ENCODE peak calls at places on chromosomes 3 and 15, in five cellular contexts. O, C, T, X and M are unnamed samples.

GRCh38 chr3:183303725-183304124 is 50.7 kb downstream of the B3GNT5 start:
- DNase-seq in T (no peak), C (no peak), X (no peak), O (no peak), M (no peak)

GRCh38 chr3:88807471-88808090 is 299.8 kb upstream of the EPHA3 start:
- DNase-seq in O (no peak), X (no peak), T (no peak), C (no peak), M (peak; percentile 21)

GRCh38 chr3:98657429-98657828 is 64.0 kb upstream of the CPOX start:
- DNase-seq in O (peak; percentile 56), X (peak; percentile 4), T (peak; percentile 14), C (peak; percentile 22), M (no peak)

GRCh38 chr3:8709801-8710524 is 23.6 kb upstream of the CAV3 start:
- DNase-seq in O (no peak), C (no peak), X (no peak), T (no peak), M (no peak)

GRCh38 chr3:45593708-45594601 is 596 bp upstream of the LIMD1 start:
- DNase-seq in C (peak; percentile 85), T (peak; percentile 58), O (peak; percentile 66), X (peak; percentile 51), M (no peak)

GRCh38 chr3:181631901-181632300 is 79.8 kb upstream of the SOX2 start:
- DNase-seq in O (no peak), C (no peak), X (no peak), T (no peak), M (no peak)

GRCh38 chr3:182682263-182683229 is 110.8 kb upstream of the ATP11B start:
- DNase-seq in C (peak; percentile 58), O (peak; percentile 82), T (peak; percentile 26), X (peak; percentile 21), M (no peak)

GRCh38 chr15:81410318-81410753 is 36.3 kb upstream of the TMC3 start:
- DNase-seq in T (no peak), X (no peak), C (peak; percentile 69), O (no peak), M (peak; percentile 12)

GRCh38 chr15:67781061-67781460 is 44.2 kb upstream of the SKOR1 start:
- DNase-seq in X (no peak), T (no peak), C (no peak), O (no peak), M (no peak)

GRCh38 chr3:48919215-48920138 is 835 bp downstream of the ARIH2 start:
- DNase-seq in C (peak; percentile 69), X (peak; percentile 48), O (no peak), T (peak; percentile 47), M (no peak)

GRCh38 chr3:52436500-52437106 is 8.3 kb downstream of the SEMA3G start:
- DNase-seq in X (no peak), O (no peak), C (no peak), T (no peak), M (no peak)

GRCh38 chr3:67008388-67008787 is 10.3 kb downstream of the KBTBD8 start:
- DNase-seq in O (no peak), C (no peak), T (no peak), X (no peak), M (no peak)

GRCh38 chr3:177236704-177237103 is 39.4 kb upstream of the TBL1XR1 start:
- DNase-seq in T (no peak), O (no peak), C (no peak), X (no peak), M (no peak)

GRCh38 chr15:41961014-41961518 is 11.3 kb downstream of the EHD4 start:
- DNase-seq in T (no peak), O (no peak), X (no peak), C (no peak), M (no peak)

GRCh38 chr3:69500604-69501003 is 114.7 kb upstream of the FRMD4B start:
- DNase-seq in O (peak; percentile 46), C (no peak), T (no peak), X (no peak), M (no peak)

GRCh38 chr15:28086175-28086703 is 12.9 kb downstream of the OCA2 start:
- DNase-seq in O (no peak), C (peak; percentile 60), T (no peak), X (peak; percentile 44), M (no peak)

GRCh38 chr3:179563298-179563934 is 690 bp downstream of the ACTL6A start:
- DNase-seq in C (peak; percentile 52), T (peak; percentile 58), X (peak; percentile 57), O (peak; percentile 34), M (peak; percentile 17)

GRCh38 chr15:40006646-40007045 is 32.3 kb downstream of the SRP14 start:
- DNase-seq in T (no peak), X (no peak), C (no peak), O (no peak), M (peak; percentile 58)

GRCh38 chr3:14549256-14549931 is 9.3 kb upstream of the GRIP2 start:
- DNase-seq in O (no peak), X (no peak), T (no peak), C (peak; percentile 36), M (no peak)

GRCh38 chr3:15501126-15501525 is 20.4 kb downstream of the COLQ start:
- DNase-seq in C (no peak), O (peak; percentile 27), X (no peak), T (no peak), M (no peak)

GRCh38 chr3:115156255-115156654 is 9.2 kb upstream of the ZBTB20 start:
- DNase-seq in O (no peak), C (no peak), T (no peak), X (no peak), M (no peak)

GRCh38 chr3:82743196-82743595 is 981.8 kb upstream of the GBE1 start:
- DNase-seq in T (no peak), X (no peak), O (no peak), C (no peak), M (no peak)

GRCh38 chr3:194140520-194141414 is 4.8 kb downstream of the HES1 start:
- DNase-seq in X (no peak), T (no peak), C (peak; percentile 37), O (peak; percentile 39), M (no peak)

GRCh38 chr3:123781571-123782275 is 102.4 kb downstream of the MYLK start:
- DNase-seq in C (no peak), O (no peak), T (no peak), X (no peak), M (no peak)

GRCh38 chr15:42591238-42591936 is 16.0 kb downstream of the STARD9 start:
- DNase-seq in O (no peak), X (no peak), C (peak; percentile 30), T (no peak), M (no peak)

GRCh38 chr3:10753964-10754363 is 62.1 kb upstream of the SLC6A11 start:
- DNase-seq in X (no peak), T (no peak), C (peak; percentile 66), O (no peak), M (no peak)

GRCh38 chr15:95208071-95208470 is 976.7 kb downstream of the MCTP2 start:
- DNase-seq in X (no peak), T (no peak), O (no peak), C (no peak), M (no peak)

GRCh38 chr15:76340198-76340801 is 3.7 kb downstream of the ISL2 start:
- DNase-seq in X (no peak), T (peak; percentile 9), O (no peak), C (no peak), M (no peak)

GRCh38 chr15:77632760-77633133 is at the start of gene LINGO1:
- DNase-seq in C (peak; percentile 71), T (no peak), O (peak; percentile 84), X (no peak), M (no peak)